ENCODE peak calls at places on chromosomes 12 and 14, in four cellular contexts. U is Caco-2, L is fibroblast of lung, G is mammary epithelial cell. S is an unnamed sample.

GRCh38 chr12:64092507-64092906 is 129.6 kb downstream of the KICS2 start:
- DNase-seq in G (no peak), L (no peak), U (no peak), S (no peak)

GRCh38 chr14:54267172-54267571 is 129.6 kb upstream of the CDKN3 start:
- DNase-seq in G (no peak), U (no peak), L (no peak), S (no peak)

GRCh38 chr12:111757361-111758119 is 9.2 kb upstream of the ALDH2 start:
- DNase-seq in G (peak; percentile 17), L (peak; percentile 67), U (no peak), S (no peak)

GRCh38 chr12:19369691-19370148 is 69.6 kb upstream of the AEBP2 start:
- DNase-seq in L (peak; percentile 85), U (peak; percentile 12), G (no peak), S (no peak)

GRCh38 chr12:130194154-130194553 is 31.9 kb downstream of the FZD10 start:
- DNase-seq in U (no peak), G (no peak), L (no peak), S (no peak)

GRCh38 chr12:39723831-39724230 is 104.2 kb upstream of the ABCD2 start:
- DNase-seq in L (peak; percentile 1), U (no peak), G (peak; percentile 64), S (no peak)

GRCh38 chr12:90106568-90106967 is 397.9 kb upstream of the ATP2B1 start:
- DNase-seq in L (no peak), G (peak; percentile 65), U (no peak), S (no peak)

GRCh38 chr12:92493816-92494215 is 209.0 kb upstream of the PLEKHG7 start:
- DNase-seq in G (peak; percentile 62), U (no peak), L (no peak), S (no peak)

GRCh38 chr12:94889512-94890210 is 113.8 kb downstream of the NDUFA12 start:
- DNase-seq in L (no peak), U (no peak), G (no peak), S (no peak)

GRCh38 chr12:79114896-79115295 is 250.3 kb downstream of the SYT1 start:
- DNase-seq in L (no peak), G (no peak), U (no peak), S (no peak)

GRCh38 chr14:73686901-73687300 is 27.3 kb downstream of the PNMA1 start:
- DNase-seq in U (no peak), L (no peak), G (no peak), S (no peak)

GRCh38 chr14:22538671-22539228 is 50.3 kb downstream of the DAD1 start:
- DNase-seq in G (no peak), L (no peak), U (no peak), S (no peak)
- H3K4me1 ChIP-seq in G (peaks cover 36% of the 10 kb centered on the region), L (peaks cover 9% of the 10 kb centered on the region), U (peaks cover 11% of the 10 kb centered on the region), S (no peaks in the 10 kb centered on the region)

GRCh38 chr14:90024910-90025309 is 36.9 kb upstream of the KCNK13 start:
- DNase-seq in U (no peak), L (no peak), G (no peak), S (no peak)
- H3K36me3 ChIP-seq in U (peaks cover 1% of the 10 kb centered on the region), L (peaks cover 3% of the 10 kb centered on the region), G (peaks cover 6% of the 10 kb centered on the region), S (peaks cover 15% of the 10 kb centered on the region)

GRCh38 chr12:121523741-121524140 is 57.1 kb downstream of the KDM2B start:
- DNase-seq in G (no peak), L (no peak), U (no peak), S (no peak)

GRCh38 chr12:121520586-121521086 is 60.2 kb downstream of the KDM2B start:
- DNase-seq in U (no peak), G (no peak), L (no peak), S (no peak)

GRCh38 chr12:121525411-121525810 is 55.4 kb downstream of the KDM2B start:
- DNase-seq in U (no peak), L (no peak), G (no peak), S (no peak)

GRCh38 chr12:121522962-121523361 is 57.9 kb downstream of the KDM2B start:
- DNase-seq in U (no peak), G (no peak), L (no peak), S (no peak)

GRCh38 chr12:121524196-121524930 is 56.5 kb downstream of the KDM2B start:
- DNase-seq in L (no peak), G (no peak), U (no peak), S (no peak)
- H3K4me1 ChIP-seq in L (peaks cover 4% of the 10 kb centered on the region), G (no peaks in the 10 kb centered on the region), U (no peaks in the 10 kb centered on the region), S (no peaks in the 10 kb centered on the region)

DNA sequence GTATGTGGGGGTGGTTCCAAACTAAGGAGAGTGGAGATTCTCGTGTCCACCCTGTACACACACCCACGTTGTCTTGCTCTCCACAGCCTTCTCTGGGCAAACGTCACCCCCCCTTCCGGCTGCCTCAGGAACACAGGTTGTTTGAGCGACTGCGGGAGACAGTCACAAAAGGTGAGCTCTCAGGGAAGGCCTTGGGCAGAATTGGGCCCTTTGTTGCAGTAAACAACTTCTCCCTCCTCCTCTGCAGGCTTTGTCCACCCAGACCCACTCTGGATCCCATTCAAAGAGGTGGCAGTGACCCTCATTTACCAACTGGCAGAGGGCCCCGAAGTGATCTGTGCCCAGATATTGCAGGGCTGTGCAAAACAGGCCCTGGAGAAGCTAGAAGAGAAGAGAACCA is 8.1 kb upstream of the GAPDH start:
- DNase-seq in U (no peak), L (no peak), G (no peak), S (no peak)
- H3K36me3 ChIP-seq in U (peaks cover 25% of the 10 kb centered on the region), L (peaks cover 35% of the 10 kb centered on the region), G (peaks cover 54% of the 10 kb centered on the region), S (peaks cover 70% of the 10 kb centered on the region)

DNA sequence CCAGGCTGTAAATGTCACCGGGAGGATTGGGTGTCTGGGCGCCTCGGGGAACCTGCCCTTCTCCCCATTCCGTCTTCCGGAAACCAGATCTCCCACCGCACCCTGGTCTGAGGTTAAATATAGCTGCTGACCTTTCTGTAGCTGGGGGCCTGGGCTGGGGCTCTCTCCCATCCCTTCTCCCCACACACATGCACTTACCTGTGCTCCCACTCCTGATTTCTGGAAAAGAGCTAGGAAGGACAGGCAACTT is 1.3 kb downstream of the GAPDH start:
- DNase-seq in G (no peak), L (no peak), U (no peak), S (no peak)
- H3K4me1 ChIP-seq in G (peaks cover 52% of the 10 kb centered on the region), L (peaks cover 29% of the 10 kb centered on the region), U (peaks cover 24% of the 10 kb centered on the region), S (peaks cover 7% of the 10 kb centered on the region)

GRCh38 chr14:50758945-50759344 is 72.0 kb downstream of the NIN start:
- DNase-seq in U (no peak), L (no peak), G (no peak), S (no peak)

GRCh38 chr14:50759800-50760543 is 71.0 kb downstream of the NIN start:
- DNase-seq in U (no peak), L (no peak), G (no peak), S (no peak)

GRCh38 chr14:50756300-50756699 is 74.7 kb downstream of the NIN start:
- DNase-seq in U (no peak), G (no peak), L (no peak), S (no peak)

GRCh38 chr14:50757702-50758101 is 73.3 kb downstream of the NIN start:
- DNase-seq in U (no peak), G (no peak), L (no peak), S (no peak)

GRCh38 chr14:50758279-50758678 is 72.7 kb downstream of the NIN start:
- DNase-seq in U (no peak), G (no peak), L (no peak), S (no peak)
- H3K36me3 ChIP-seq in U (no peaks in the 10 kb centered on the region), G (peaks cover 21% of the 10 kb centered on the region), L (peaks cover 14% of the 10 kb centered on the region), S (peaks cover 2% of the 10 kb centered on the region)

DNA sequence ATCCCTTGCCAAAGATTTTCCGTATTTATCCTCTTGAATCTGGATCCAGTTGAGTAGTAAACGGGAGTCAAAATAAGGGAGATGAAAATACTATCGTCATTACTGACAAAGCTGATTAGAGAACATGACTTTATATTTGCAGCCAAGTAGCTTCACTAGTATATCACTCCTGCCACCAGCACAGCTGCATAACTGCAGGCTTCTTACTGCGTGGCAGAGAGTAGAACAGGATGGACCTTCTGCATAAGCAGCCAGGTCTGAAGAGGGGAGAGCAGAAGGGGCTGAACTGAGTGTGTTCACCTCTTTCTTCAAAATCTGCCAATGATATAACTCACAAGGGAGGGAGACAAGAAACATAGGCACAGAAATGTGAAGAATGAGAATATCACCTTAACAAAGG is 283.7 kb downstream of the FBXL14 start:
- DNase-seq in L (no peak), U (no peak), G (no peak), S (no peak)
- H3K4me1 ChIP-seq in L (no peaks in the 10 kb centered on the region), U (peaks cover 9% of the 10 kb centered on the region), G (no peaks in the 10 kb centered on the region), S (no peaks in the 10 kb centered on the region)

DNA sequence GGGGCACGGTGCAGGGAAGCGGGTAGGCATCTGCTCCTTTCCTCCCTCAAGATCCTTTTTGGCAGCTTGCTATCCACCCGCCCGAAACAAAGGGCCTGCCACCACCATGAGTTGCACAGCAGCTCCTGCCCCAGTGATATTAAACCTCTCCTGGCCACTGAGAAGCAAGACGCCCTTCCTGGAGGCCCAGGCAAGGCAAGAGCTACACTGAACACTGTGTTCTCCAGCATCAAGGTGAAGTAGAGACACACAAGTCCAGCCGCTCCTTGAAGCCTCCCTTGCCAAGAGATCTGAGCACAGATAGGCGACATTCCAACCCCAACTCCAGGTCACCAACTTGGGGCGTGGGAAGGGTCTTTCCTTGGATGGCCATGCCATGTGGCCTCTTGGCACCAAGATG is 70.9 kb downstream of the ACTN1 start:
- DNase-seq in U (no peak), L (no peak), G (no peak), S (no peak)
- H3K36me3 ChIP-seq in U (peaks cover 1% of the 10 kb centered on the region), L (peaks cover 43% of the 10 kb centered on the region), G (peaks cover 59% of the 10 kb centered on the region), S (peaks cover 32% of the 10 kb centered on the region)